ENCODE peak calls at places on chromosomes 4 and X, in six cellular contexts. Z is IMR-90, M is vagina, F is NB4, L is GM20000, C is WERI-Rb-1. U is an unnamed sample.

GRCh38 chr4:995311-996026 is 2.3 kb upstream of the SLC26A1 start:
- DNase-seq in Z (no peak), M (no peak), F (no peak), L (no peak), C (no peak), U (no peak)

GRCh38 chrX:106802063-106802387 is 448 bp upstream of the TBC1D8B start:
- DNase-seq in Z (no peak), M (no peak), F (no peak), L (no peak), C (no peak), U (peak)

GRCh38 chr4:89640620-89641366 is 196.2 kb downstream of the SNCA start:
- DNase-seq in Z (peak), M (no peak), F (peak), L (no peak), C (peak), U (no peak)

GRCh38 chr4:33512397-33512796 is 2731.9 kb downstream of the ARAP2 start:
- DNase-seq in Z (no peak), M (no peak), F (peak), L (no peak), C (no peak), U (no peak)

GRCh38 chr4:14749910-14750309 is 252.4 kb upstream of the CPEB2 start:
- DNase-seq in Z (no peak), M (no peak), F (peak), L (peak), C (peak), U (no peak)

GRCh38 chr4:57053508-57053907 is 56.7 kb downstream of the IGFBP7 start:
- DNase-seq in Z (peak), M (no peak), F (no peak), L (no peak), C (no peak), U (no peak)

GRCh38 chr4:126604273-126604867 is 1028.4 kb upstream of the INTU start:
- DNase-seq in Z (peak), M (no peak), F (peak), L (peak), C (peak), U (no peak)

GRCh38 chrX:78140206-78140605 is 756 bp upstream of the TAF9B start:
- DNase-seq in Z (no peak), M (no peak), F (no peak), L (no peak), C (no peak), U (no peak)

GRCh38 chrX:45851434-45851991 is 650.8 kb upstream of the DIPK2B start:
- DNase-seq in Z (no peak), M (no peak), F (peak), L (peak), C (peak), U (peak)

GRCh38 chrX:40734956-40735317 is 405 bp downstream of the MED14 start:
- DNase-seq in Z (no peak), M (no peak), F (peak), L (no peak), C (peak), U (no peak)

GRCh38 chr4:6480532-6481088 is 8.2 kb upstream of the PPP2R2C start:
- DNase-seq in Z (no peak), M (no peak), F (no peak), L (no peak), C (no peak), U (peak)

GRCh38 chr4:108635070-108635655 is 14.8 kb downstream of the RPL34 start:
- DNase-seq in Z (no peak), M (no peak), F (no peak), L (no peak), C (no peak), U (no peak)

GRCh38 chr4:174540175-174540574 is 17.9 kb upstream of the HPGD start:
- DNase-seq in Z (no peak), M (no peak), F (no peak), L (no peak), C (no peak), U (no peak)

GRCh38 chr4:125517831-125518230 is 203.1 kb downstream of the FAT4 start:
- DNase-seq in Z (no peak), M (no peak), F (no peak), L (no peak), C (no peak), U (no peak)

GRCh38 chrX:119481218-119481875 is 13.1 kb downstream of the SLC25A5 start:
- DNase-seq in Z (no peak), M (no peak), F (no peak), L (no peak), C (peak), U (no peak)

GRCh38 chr4:87718221-87718620 is 68.1 kb downstream of the DMP1 start:
- DNase-seq in Z (no peak), M (no peak), F (no peak), L (no peak), C (no peak), U (no peak)

GRCh38 chr4:153792007-153792892 is 3.4 kb upstream of the SFRP2 start:
- DNase-seq in Z (no peak), M (no peak), F (peak), L (no peak), C (peak), U (no peak)

GRCh38 chrX:132068405-132068804 is 45.3 kb downstream of the STK26 start:
- DNase-seq in Z (no peak), M (no peak), F (no peak), L (no peak), C (no peak), U (no peak)

GRCh38 chr4:163166041-163166579 is 580 bp downstream of the NAF1 start:
- DNase-seq in Z (peak), M (no peak), F (peak), L (peak), C (peak), U (no peak)

GRCh38 chr4:113885291-113885690 is 94.2 kb downstream of the ARSJ start:
- DNase-seq in Z (no peak), M (no peak), F (no peak), L (no peak), C (no peak), U (no peak)

GRCh38 chrX:107629533-107629909 is 1.2 kb downstream of the PRPS1 start:
- DNase-seq in Z (peak), M (no peak), F (peak), L (no peak), C (no peak), U (no peak)

GRCh38 chrX:9467751-9468150 is 2.9 kb downstream of the TBL1X start:
- DNase-seq in Z (peak), M (no peak), F (no peak), L (no peak), C (no peak), U (no peak)

GRCh38 chr4:134622194-134622593 is 420.6 kb upstream of the PABPC4L start:
- DNase-seq in Z (no peak), M (no peak), F (no peak), L (no peak), C (no peak), U (no peak)

GRCh38 chr4:123325241-123325681 is 71.3 kb upstream of the SPRY1 start:
- DNase-seq in Z (no peak), M (no peak), F (peak), L (peak), C (no peak), U (no peak)

GRCh38 chr4:2944882-2945526 is 18.2 kb downstream of the NOP14 start:
- DNase-seq in Z (no peak), M (no peak), F (no peak), L (no peak), C (no peak), U (no peak)

GRCh38 chr4:58766763-58767162 is 1656.6 kb upstream of the IGFBP7 start:
- DNase-seq in Z (no peak), M (no peak), F (no peak), L (no peak), C (no peak), U (no peak)
- TF ChIP-seq CTCF in Z (no peak), M (no peak), F (no peak), L (no peak), C (no peak), U (no peak)

GRCh38 chr4:95835672-95836071 is 4.2 kb upstream of the PDHA2 start:
- DNase-seq in Z (no peak), M (no peak), F (peak), L (no peak), C (peak), U (no peak)
- TF ChIP-seq CTCF in Z (no peak), M (no peak), F (peak), L (peak), C (peak), U (no peak)

DNA sequence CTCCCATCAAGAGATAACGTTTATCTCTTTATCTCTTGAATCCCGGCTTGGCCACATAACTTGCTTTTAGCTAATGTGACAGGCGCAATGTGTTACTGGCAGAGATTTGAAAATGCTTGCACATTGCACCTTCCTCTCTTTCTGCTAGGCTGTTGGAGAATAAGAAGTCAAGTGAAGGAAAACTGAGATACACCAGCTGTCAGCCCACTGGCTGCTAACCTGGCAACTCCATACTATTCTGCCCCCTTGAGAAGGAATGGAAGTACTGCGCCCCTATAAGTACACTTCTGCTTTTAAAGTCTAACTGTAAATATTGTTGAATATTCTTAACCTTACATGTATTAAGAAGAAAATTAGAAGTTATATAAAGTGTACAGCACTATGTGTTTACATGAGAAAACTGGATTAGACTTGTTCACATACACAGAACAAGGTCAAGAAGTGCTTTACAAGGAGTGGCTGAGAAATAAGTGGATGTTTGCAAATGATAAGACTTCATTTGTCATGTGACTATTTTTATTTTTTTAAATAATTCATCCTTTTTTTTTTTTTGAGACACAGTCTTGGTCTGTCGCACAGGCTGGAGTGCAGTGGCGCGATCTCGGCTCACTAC is 424.5 kb upstream of the CTSO start:
- DNase-seq in Z (peak), M (no peak), F (peak), L (peak), C (peak), U (no peak)
- TF ChIP-seq CTCF in Z (peak), M (no peak), F (peak), L (peak), C (peak), U (peak)

GRCh38 chr4:7524064-7524682 is 89.4 kb upstream of the PSAPL1 start:
- DNase-seq in Z (no peak), M (no peak), F (peak), L (no peak), C (no peak), U (no peak)
- TF ChIP-seq CTCF in Z (no peak), M (no peak), F (no peak), L (no peak), C (no peak), U (no peak)

GRCh38 chr4:26264109-26264508 is 56.7 kb upstream of the RBPJ start:
- DNase-seq in Z (no peak), M (no peak), F (no peak), L (no peak), C (no peak), U (no peak)

GRCh38 chr4:26271703-26272102 is 49.1 kb upstream of the RBPJ start:
- DNase-seq in Z (no peak), M (no peak), F (no peak), L (no peak), C (no peak), U (no peak)

GRCh38 chr4:26267087-26267486 is 53.7 kb upstream of the RBPJ start:
- DNase-seq in Z (peak), M (no peak), F (no peak), L (no peak), C (no peak), U (no peak)

GRCh38 chr4:26269038-26269437 is 51.8 kb upstream of the RBPJ start:
- DNase-seq in Z (no peak), M (no peak), F (no peak), L (no peak), C (no peak), U (no peak)

DNA sequence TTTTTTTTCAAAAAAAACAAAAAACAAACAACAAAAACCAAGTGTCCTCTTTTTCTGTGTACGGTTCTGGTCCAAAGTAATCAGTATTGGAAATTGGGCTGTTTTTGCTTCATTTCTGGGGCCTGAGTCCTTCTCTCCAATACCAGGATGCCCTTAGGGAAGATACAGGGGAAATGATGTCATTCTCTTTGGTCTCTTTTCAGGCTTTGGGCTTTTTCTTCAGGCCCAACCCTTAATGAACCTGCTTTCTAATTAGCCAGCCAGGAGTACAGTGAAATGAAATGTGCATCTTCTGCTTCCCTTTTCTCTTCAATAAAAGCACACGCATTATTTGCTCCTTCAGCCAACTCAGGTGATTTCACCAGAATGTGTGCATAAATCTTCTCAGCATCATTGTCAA is 52.6 kb upstream of the RBPJ start:
- DNase-seq in Z (no peak), M (no peak), F (peak), L (no peak), C (no peak), U (no peak)
- TF ChIP-seq CTCF in Z (no peak), M (no peak), F (no peak), L (no peak), C (no peak), U (no peak)

GRCh38 chrX:80246273-80246672 is 174.0 kb upstream of the TENT5D start:
- DNase-seq in Z (no peak), M (no peak), F (no peak), L (no peak), C (no peak), U (no peak)
- TF ChIP-seq CTCF in Z (no peak), M (no peak), F (no peak), L (no peak), C (no peak), U (no peak)

GRCh38 chr4:32135642-32136041 is 1415.5 kb downstream of the PCDH7 start:
- DNase-seq in Z (peak), M (no peak), F (no peak), L (no peak), C (no peak), U (no peak)

GRCh38 chr4:32133734-32134133 is 1413.6 kb downstream of the PCDH7 start:
- DNase-seq in Z (no peak), M (no peak), F (no peak), L (no peak), C (no peak), U (no peak)

GRCh38 chr4:32140636-32141035 is 1420.5 kb downstream of the PCDH7 start:
- DNase-seq in Z (peak), M (no peak), F (peak), L (no peak), C (no peak), U (peak)

GRCh38 chr4:32133141-32133540 is 1413.0 kb downstream of the PCDH7 start:
- DNase-seq in Z (no peak), M (no peak), F (no peak), L (no peak), C (no peak), U (no peak)

GRCh38 chr4:32136081-32136787 is 1416.1 kb downstream of the PCDH7 start:
- DNase-seq in Z (no peak), M (no peak), F (no peak), L (no peak), C (no peak), U (no peak)
- TF ChIP-seq CTCF in Z (no peak), M (no peak), F (no peak), L (no peak), C (no peak), U (no peak)

GRCh38 chr4:86098691-86099090 is 261.2 kb downstream of the MAPK10 start:
- DNase-seq in Z (no peak), M (no peak), F (no peak), L (no peak), C (no peak), U (no peak)
- TF ChIP-seq CTCF in Z (no peak), M (no peak), F (no peak), L (no peak), C (no peak), U (no peak)

GRCh38 chr4:10173039-10173753 is 56.6 kb upstream of the WDR1 start:
- DNase-seq in Z (peak), M (no peak), F (no peak), L (no peak), C (no peak), U (no peak)
- TF ChIP-seq CTCF in Z (peak), M (no peak), F (no peak), L (no peak), C (no peak), U (no peak)

DNA sequence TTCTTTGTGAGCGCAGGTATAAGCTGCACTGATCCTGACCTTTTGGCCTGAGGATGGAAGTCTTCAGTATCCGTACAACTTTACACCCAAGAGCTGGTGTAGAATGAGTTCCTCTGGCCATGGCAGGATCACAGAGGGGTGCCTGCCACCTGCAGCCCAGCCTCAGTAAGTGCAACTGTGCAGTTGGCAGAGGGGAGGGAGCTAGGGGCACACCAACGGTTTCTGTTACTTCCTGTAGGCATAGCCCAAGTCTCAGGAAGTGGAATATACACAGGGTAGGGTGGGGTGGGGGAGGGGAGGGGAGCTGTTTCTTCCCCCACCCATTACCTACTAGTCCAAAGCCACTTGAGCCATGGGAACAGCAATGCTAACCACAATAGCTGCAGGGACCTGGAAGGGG is 85.4 kb upstream of the GBA3 start:
- DNase-seq in Z (peak), M (no peak), F (peak), L (peak), C (peak), U (no peak)
- TF ChIP-seq CTCF in Z (peak), M (peak), F (peak), L (peak), C (peak), U (peak)